ENCODE peak calls at places on chromosomes 11 and 22, in four cellular contexts. L, J, E and W are unnamed samples.

GRCh38 chr11:120184371-120184945 is 26.4 kb upstream of the OAF start:
- DNase-seq in L (peak), J (no peak), E (no peak), W (no peak)

GRCh38 chr22:48752451-48753380 is 1075.0 kb downstream of the BRD1 start:
- DNase-seq in L (peak), J (no peak), E (no peak), W (peak)

GRCh38 chr22:32696089-32696488 is 105.4 kb upstream of the TIMP3 start:
- DNase-seq in L (no peak), J (no peak), E (no peak), W (no peak)

GRCh38 chr11:24249921-24250320 is 246.9 kb upstream of the LUZP2 start:
- DNase-seq in L (no peak), J (no peak), E (no peak), W (no peak)

GRCh38 chr11:534592-535518 is 521 bp downstream of the HRAS start:
- DNase-seq in L (peak), J (peak), E (peak), W (peak)

GRCh38 chr11:102287963-102288744 is 29.1 kb upstream of the BIRC3 start:
- DNase-seq in L (peak), J (peak), E (peak), W (no peak)

GRCh38 chr11:28833670-28834069 is 725.5 kb downstream of the METTL15 start:
- DNase-seq in L (no peak), J (peak), E (peak), W (no peak)

GRCh38 chr22:31085493-31085824 is 4.3 kb downstream of the SMTN start:
- DNase-seq in L (peak), J (peak), E (no peak), W (no peak)

GRCh38 chr11:62909107-62909894 is 11.9 kb downstream of the CHRM1 start:
- DNase-seq in L (peak), J (peak), E (peak), W (peak)

GRCh38 chr11:2762451-2762850 is 62.7 kb upstream of the KCNQ1OT1 start:
- DNase-seq in L (peak), J (no peak), E (no peak), W (no peak)

GRCh38 chr11:117823294-117823940 is 1.1 kb downstream of the FXYD2 start:
- DNase-seq in L (no peak), J (peak), E (no peak), W (peak)

GRCh38 chr11:118996926-118997626 is 862 bp upstream of the CENATAC start:
- DNase-seq in L (no peak), J (peak), E (peak), W (no peak)

GRCh38 chr11:112174789-112175595 is at the start of gene BCO2:
- DNase-seq in L (peak), J (peak), E (peak), W (peak)

GRCh38 chr22:26546282-26546681 is 34.0 kb upstream of the TFIP11 start:
- DNase-seq in L (no peak), J (no peak), E (no peak), W (peak)

GRCh38 chr22:42581762-42582716 is 28.3 kb downstream of the SERHL2 start:
- DNase-seq in L (peak), J (peak), E (peak), W (peak)

GRCh38 chr11:10716543-10717259 is 23.1 kb upstream of the IRAG1 start:
- DNase-seq in L (no peak), J (no peak), E (no peak), W (no peak)

GRCh38 chr11:125517116-125517804 is 21.2 kb upstream of the FEZ1 start:
- DNase-seq in L (no peak), J (peak), E (peak), W (no peak)

GRCh38 chr11:72471005-72471898 is 36.9 kb upstream of the CLPB start:
- DNase-seq in L (peak), J (peak), E (peak), W (peak)

GRCh38 chr11:47791774-47792173 is 24.6 kb upstream of the FNBP4 start:
- DNase-seq in L (no peak), J (no peak), E (no peak), W (no peak)

GRCh38 chr11:48141475-48142100 is 75.0 kb upstream of the OR4B1 start:
- DNase-seq in L (no peak), J (no peak), E (peak), W (no peak)

GRCh38 chr22:45072322-45072903 is 62.6 kb upstream of the PHF21B start:
- DNase-seq in L (no peak), J (no peak), E (peak), W (no peak)

GRCh38 chr11:112128483-112129121 is 35.3 kb downstream of the IL18 start:
- DNase-seq in L (no peak), J (peak), E (peak), W (peak)

GRCh38 chr11:35978891-35979290 is 35.0 kb downstream of the LDLRAD3 start:
- DNase-seq in L (no peak), J (peak), E (no peak), W (no peak)

GRCh38 chr11:106691807-106692365 is 326.4 kb downstream of the GUCY1A2 start:
- DNase-seq in L (no peak), J (no peak), E (no peak), W (no peak)

GRCh38 chr11:65953471-65953870 is 8.1 kb upstream of the SART1 start:
- DNase-seq in L (no peak), J (no peak), E (no peak), W (no peak)

GRCh38 chr11:102240502-102240901 is 76.8 kb upstream of the BIRC3 start:
- DNase-seq in L (no peak), J (no peak), E (peak), W (no peak)

GRCh38 chr11:115591380-115591779 is 87.2 kb upstream of the CADM1 start:
- DNase-seq in L (no peak), J (no peak), E (no peak), W (no peak)

GRCh38 chr11:95095858-95096587 is 6.4 kb downstream of the ENDOD1 start:
- DNase-seq in L (no peak), J (no peak), E (peak), W (no peak)

GRCh38 chr22:50208430-50208938 is 7.7 kb downstream of the SELENOO start:
- DNase-seq in L (no peak), J (no peak), E (no peak), W (peak)

GRCh38 chr22:36220457-36220921 is 18.8 kb downstream of the APOL2 start:
- DNase-seq in L (no peak), J (peak), E (peak), W (no peak)

GRCh38 chr11:62856333-62856910 is 17.0 kb upstream of the WDR74 start:
- DNase-seq in L (no peak), J (no peak), E (no peak), W (no peak)

GRCh38 chr11:72553748-72554147 is 119.4 kb upstream of the CLPB start:
- DNase-seq in L (no peak), J (no peak), E (no peak), W (no peak)

GRCh38 chr11:74822187-74822586 is 73.5 kb downstream of the RNF169 start:
- DNase-seq in L (no peak), J (peak), E (peak), W (no peak)

GRCh38 chr11:110921742-110922200 is 209.5 kb upstream of the ARHGAP20 start:
- DNase-seq in L (peak), J (no peak), E (peak), W (no peak)

GRCh38 chr11:11420512-11420911 is 67.5 kb upstream of the CSNK2A3 start:
- DNase-seq in L (no peak), J (peak), E (no peak), W (no peak)